ENCODE peak calls at places on chromosomes 7 and 10, in eight cellular contexts. One of them, this sample, is unnamed.

GRCh38 chr10:79422178-79422892 is 23.1 kb downstream of the ZCCHC24 start:
- DNase-seq in activated T-helper 9 cell treated with anti-CD3 and anti-CD28 coated beads, Interleukin-2, amount 50 U/mL, for 16 hours: no peak
- DNase-seq in NCI-H510A treated with DMSO at 0.1 percent for 48 hours: no peak
- DNase-seq in erythroblast: no peak
- DNase-seq in pons: no peak
- DNase-seq in Daoy: peak
- DNase-seq in left ventricle myocardium inferior: peak
- DNase-seq in hypothalamus: no peak
- DNase-seq in this sample: no peak

GRCh38 chr7:75967573-75967997 is 26.8 kb downstream of the TMEM120A start:
- DNase-seq in activated T-helper 9 cell treated with anti-CD3 and anti-CD28 coated beads, Interleukin-2, amount 50 U/mL, for 16 hours: no peak
- DNase-seq in erythroblast: no peak
- DNase-seq in Daoy: no peak
- DNase-seq in left ventricle myocardium inferior: no peak
- DNase-seq in hypothalamus: no peak
- DNase-seq in NCI-H510A treated with DMSO at 0.1 percent for 48 hours: no peak
- DNase-seq in pons: peak
- DNase-seq in this sample: no peak

GRCh38 chr10:13184726-13185514 is 23.6 kb downstream of the MCM10 start:
- DNase-seq in hypothalamus: no peak
- DNase-seq in erythroblast: no peak
- DNase-seq in activated T-helper 9 cell treated with anti-CD3 and anti-CD28 coated beads, Interleukin-2, amount 50 U/mL, for 16 hours: no peak
- DNase-seq in left ventricle myocardium inferior: no peak
- DNase-seq in NCI-H510A treated with DMSO at 0.1 percent for 48 hours: no peak
- DNase-seq in Daoy: no peak
- DNase-seq in pons: no peak
- DNase-seq in this sample: no peak

GRCh38 chr10:21975378-21975990 is 28.0 kb downstream of the DNAJC1 start:
- DNase-seq in NCI-H510A treated with DMSO at 0.1 percent for 48 hours: peak
- DNase-seq in left ventricle myocardium inferior: no peak
- DNase-seq in hypothalamus: no peak
- DNase-seq in pons: peak
- DNase-seq in activated T-helper 9 cell treated with anti-CD3 and anti-CD28 coated beads, Interleukin-2, amount 50 U/mL, for 16 hours: no peak
- DNase-seq in erythroblast: no peak
- DNase-seq in Daoy: no peak
- DNase-seq in this sample: no peak

GRCh38 chr7:27071622-27072390 is 24.0 kb downstream of the HOXA1 start:
- DNase-seq in NCI-H510A treated with DMSO at 0.1 percent for 48 hours: no peak
- DNase-seq in Daoy: no peak
- DNase-seq in hypothalamus: no peak
- DNase-seq in activated T-helper 9 cell treated with anti-CD3 and anti-CD28 coated beads, Interleukin-2, amount 50 U/mL, for 16 hours: no peak
- DNase-seq in pons: no peak
- DNase-seq in erythroblast: peak
- DNase-seq in left ventricle myocardium inferior: no peak
- DNase-seq in this sample: peak

GRCh38 chr10:21260060-21260792 is 265.3 kb downstream of the SKIDA1 start:
- DNase-seq in erythroblast: no peak
- DNase-seq in Daoy: no peak
- DNase-seq in left ventricle myocardium inferior: peak
- DNase-seq in NCI-H510A treated with DMSO at 0.1 percent for 48 hours: no peak
- DNase-seq in activated T-helper 9 cell treated with anti-CD3 and anti-CD28 coated beads, Interleukin-2, amount 50 U/mL, for 16 hours: no peak
- DNase-seq in pons: peak
- DNase-seq in hypothalamus: peak
- DNase-seq in this sample: no peak

GRCh38 chr7:99070361-99070760 is 73.5 kb downstream of the SMURF1 start:
- DNase-seq in pons: no peak
- DNase-seq in NCI-H510A treated with DMSO at 0.1 percent for 48 hours: no peak
- DNase-seq in hypothalamus: no peak
- DNase-seq in left ventricle myocardium inferior: no peak
- DNase-seq in erythroblast: no peak
- DNase-seq in Daoy: no peak
- DNase-seq in activated T-helper 9 cell treated with anti-CD3 and anti-CD28 coated beads, Interleukin-2, amount 50 U/mL, for 16 hours: no peak
- DNase-seq in this sample: no peak

GRCh38 chr7:22723642-22724041 is 3.4 kb upstream of the IL6 start:
- DNase-seq in erythroblast: no peak
- DNase-seq in pons: no peak
- DNase-seq in left ventricle myocardium inferior: no peak
- DNase-seq in Daoy: no peak
- DNase-seq in NCI-H510A treated with DMSO at 0.1 percent for 48 hours: peak
- DNase-seq in activated T-helper 9 cell treated with anti-CD3 and anti-CD28 coated beads, Interleukin-2, amount 50 U/mL, for 16 hours: no peak
- DNase-seq in hypothalamus: no peak
- DNase-seq in this sample: no peak

GRCh38 chr7:9945882-9946281 is 1027.8 kb upstream of the PHF14 start:
- DNase-seq in activated T-helper 9 cell treated with anti-CD3 and anti-CD28 coated beads, Interleukin-2, amount 50 U/mL, for 16 hours: no peak
- DNase-seq in NCI-H510A treated with DMSO at 0.1 percent for 48 hours: peak
- DNase-seq in pons: no peak
- DNase-seq in Daoy: no peak
- DNase-seq in left ventricle myocardium inferior: no peak
- DNase-seq in hypothalamus: no peak
- DNase-seq in erythroblast: no peak
- DNase-seq in this sample: no peak

GRCh38 chr7:16028103-16028502 is 341.6 kb upstream of the MEOX2 start:
- DNase-seq in activated T-helper 9 cell treated with anti-CD3 and anti-CD28 coated beads, Interleukin-2, amount 50 U/mL, for 16 hours: no peak
- DNase-seq in left ventricle myocardium inferior: no peak
- DNase-seq in hypothalamus: no peak
- DNase-seq in NCI-H510A treated with DMSO at 0.1 percent for 48 hours: no peak
- DNase-seq in pons: no peak
- DNase-seq in erythroblast: no peak
- DNase-seq in Daoy: peak
- DNase-seq in this sample: no peak

GRCh38 chr10:70315815-70316214 is 32.0 kb upstream of the NPFFR1 start:
- DNase-seq in activated T-helper 9 cell treated with anti-CD3 and anti-CD28 coated beads, Interleukin-2, amount 50 U/mL, for 16 hours: no peak
- DNase-seq in pons: no peak
- DNase-seq in left ventricle myocardium inferior: no peak
- DNase-seq in NCI-H510A treated with DMSO at 0.1 percent for 48 hours: no peak
- DNase-seq in erythroblast: no peak
- DNase-seq in hypothalamus: no peak
- DNase-seq in Daoy: no peak
- DNase-seq in this sample: no peak

GRCh38 chr10:16986406-16987128 is 143.0 kb downstream of the CUBN start:
- DNase-seq in left ventricle myocardium inferior: no peak
- DNase-seq in hypothalamus: no peak
- DNase-seq in pons: peak
- DNase-seq in activated T-helper 9 cell treated with anti-CD3 and anti-CD28 coated beads, Interleukin-2, amount 50 U/mL, for 16 hours: no peak
- DNase-seq in NCI-H510A treated with DMSO at 0.1 percent for 48 hours: no peak
- DNase-seq in Daoy: peak
- DNase-seq in erythroblast: no peak
- DNase-seq in this sample: no peak

GRCh38 chr10:62815373-62816111 is 624 bp downstream of the EGR2 start:
- DNase-seq in pons: no peak
- DNase-seq in hypothalamus: no peak
- DNase-seq in activated T-helper 9 cell treated with anti-CD3 and anti-CD28 coated beads, Interleukin-2, amount 50 U/mL, for 16 hours: no peak
- DNase-seq in Daoy: peak
- DNase-seq in left ventricle myocardium inferior: no peak
- DNase-seq in NCI-H510A treated with DMSO at 0.1 percent for 48 hours: no peak
- DNase-seq in erythroblast: peak
- DNase-seq in this sample: no peak

GRCh38 chr10:108358912-108359311 is 1194.4 kb upstream of the SORCS1 start:
- DNase-seq in Daoy: no peak
- DNase-seq in activated T-helper 9 cell treated with anti-CD3 and anti-CD28 coated beads, Interleukin-2, amount 50 U/mL, for 16 hours: no peak
- DNase-seq in pons: no peak
- DNase-seq in left ventricle myocardium inferior: no peak
- DNase-seq in NCI-H510A treated with DMSO at 0.1 percent for 48 hours: no peak
- DNase-seq in erythroblast: peak
- DNase-seq in hypothalamus: no peak
- DNase-seq in this sample: no peak

This sample was measured in K562.